ENCODE peak calls at places on chromosomes 1 and 21, in ten cellular contexts. J, D, U, L, A, P, Z, Q, E and R are unnamed samples.

GRCh38 chr1:28877132-28877781 is 37.1 kb upstream of the EPB41 start:
- DNase-seq in U (peak), Q (peak), A (peak), Z (peak), D (peak), L (peak), E (peak), J (peak), P (peak), R (peak)

GRCh38 chr1:40676516-40676915 is 11.0 kb upstream of the RIMS3 start:
- DNase-seq in Z (no peak), J (no peak), A (no peak), E (no peak), Q (no peak), L (no peak), D (no peak), P (peak), U (no peak), R (no peak)

GRCh38 chr1:37477198-37477931 is 3.0 kb downstream of the ZC3H12A start:
- DNase-seq in Z (peak), Q (peak), A (peak), L (no peak), J (peak), P (peak), U (no peak), E (no peak), D (peak), R (no peak)

GRCh38 chr1:108075055-108075454 is 110.1 kb upstream of the VAV3 start:
- DNase-seq in P (no peak), U (no peak), E (no peak), D (no peak), L (no peak), A (no peak), J (no peak), Z (no peak), Q (no peak), R (no peak)

GRCh38 chr21:34522284-34522683 is 10.3 kb upstream of the KCNE1 start:
- DNase-seq in Q (peak), E (no peak), P (no peak), D (no peak), L (no peak), U (no peak), A (no peak), J (no peak), Z (no peak), R (no peak)

GRCh38 chr1:20494609-20495311 is 8.8 kb upstream of the CAMK2N1 start:
- DNase-seq in Q (no peak), U (no peak), D (peak), L (no peak), P (peak), Z (no peak), J (no peak), E (no peak), A (no peak), R (peak)

GRCh38 chr1:222926566-222926965 is 111.7 kb downstream of the DISP1 start:
- DNase-seq in Z (no peak), L (no peak), D (peak), E (no peak), U (no peak), Q (no peak), P (no peak), J (peak), A (no peak), R (peak)

GRCh38 chr1:47324682-47325081 is 8.9 kb upstream of the CMPK1 start:
- DNase-seq in A (no peak), Z (no peak), J (no peak), E (no peak), P (no peak), U (no peak), L (no peak), Q (peak), D (no peak), R (no peak)

GRCh38 chr1:169186106-169186505 is 79.6 kb downstream of the ATP1B1 start:
- DNase-seq in E (no peak), D (no peak), Z (no peak), U (no peak), L (no peak), J (no peak), Q (no peak), P (no peak), A (no peak), R (no peak)

GRCh38 chr1:29197590-29197924 is 15.9 kb upstream of the SRSF4 start:
- DNase-seq in J (no peak), Q (peak), P (peak), L (no peak), D (peak), U (no peak), Z (peak), A (peak), E (no peak), R (peak)

DNA sequence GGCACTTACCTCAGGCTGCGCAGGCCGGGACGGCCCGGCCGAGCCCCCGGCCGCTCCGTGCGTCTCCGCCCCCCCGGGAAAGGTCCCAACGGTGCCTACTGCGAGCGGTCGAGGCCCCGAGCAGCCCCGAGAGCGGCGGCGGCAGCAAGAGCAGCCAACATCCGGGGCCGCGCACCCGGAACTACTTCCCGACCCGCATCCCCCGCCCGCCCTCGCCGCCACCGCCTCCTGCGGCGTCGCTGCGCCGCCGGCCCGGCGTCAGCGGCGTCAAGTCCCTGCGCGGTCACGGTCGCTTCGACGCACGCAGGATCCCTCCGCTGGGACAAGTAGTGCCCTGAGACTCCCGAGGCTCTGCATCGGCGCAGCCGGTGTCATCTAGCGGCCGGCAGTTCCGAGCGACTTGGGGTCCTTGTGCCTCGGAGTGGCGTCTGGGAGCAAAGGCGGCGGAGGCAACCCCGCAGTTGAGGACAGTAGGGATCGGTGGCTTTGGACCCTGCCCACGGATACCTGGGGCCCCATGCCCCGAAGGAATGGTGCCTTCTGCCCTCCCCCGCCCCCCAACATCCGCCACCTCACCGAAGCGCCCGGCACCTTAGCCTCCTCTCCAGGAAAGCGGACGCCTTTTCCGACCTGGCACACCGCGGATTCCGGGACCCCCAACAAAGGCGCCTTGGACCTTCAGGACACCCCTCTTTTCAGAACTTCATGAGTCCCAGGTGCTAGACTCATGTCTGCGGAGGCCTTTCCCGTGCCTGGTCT is at the start of gene FOXJ3:
- DNase-seq in Z (peak), D (peak), E (peak), J (peak), U (peak), A (peak), L (peak), Q (peak), P (peak), R (peak)
- TF ChIP-seq POLR2A in Z (peak), D (peak), E (peak), J (peak), U (peak), A (peak), L (peak), Q (peak), P (peak), R (peak)

GRCh38 chr1:221620437-221621384 is 121.2 kb downstream of the DUSP10 start:
- DNase-seq in D (peak), E (no peak), P (no peak), L (no peak), A (no peak), J (no peak), U (no peak), Q (no peak), Z (no peak), R (no peak)
- TF ChIP-seq POLR2A in D (no peak), E (no peak), P (no peak), L (no peak), A (no peak), J (no peak), U (no peak), Q (no peak), Z (no peak), R (no peak)

DNA sequence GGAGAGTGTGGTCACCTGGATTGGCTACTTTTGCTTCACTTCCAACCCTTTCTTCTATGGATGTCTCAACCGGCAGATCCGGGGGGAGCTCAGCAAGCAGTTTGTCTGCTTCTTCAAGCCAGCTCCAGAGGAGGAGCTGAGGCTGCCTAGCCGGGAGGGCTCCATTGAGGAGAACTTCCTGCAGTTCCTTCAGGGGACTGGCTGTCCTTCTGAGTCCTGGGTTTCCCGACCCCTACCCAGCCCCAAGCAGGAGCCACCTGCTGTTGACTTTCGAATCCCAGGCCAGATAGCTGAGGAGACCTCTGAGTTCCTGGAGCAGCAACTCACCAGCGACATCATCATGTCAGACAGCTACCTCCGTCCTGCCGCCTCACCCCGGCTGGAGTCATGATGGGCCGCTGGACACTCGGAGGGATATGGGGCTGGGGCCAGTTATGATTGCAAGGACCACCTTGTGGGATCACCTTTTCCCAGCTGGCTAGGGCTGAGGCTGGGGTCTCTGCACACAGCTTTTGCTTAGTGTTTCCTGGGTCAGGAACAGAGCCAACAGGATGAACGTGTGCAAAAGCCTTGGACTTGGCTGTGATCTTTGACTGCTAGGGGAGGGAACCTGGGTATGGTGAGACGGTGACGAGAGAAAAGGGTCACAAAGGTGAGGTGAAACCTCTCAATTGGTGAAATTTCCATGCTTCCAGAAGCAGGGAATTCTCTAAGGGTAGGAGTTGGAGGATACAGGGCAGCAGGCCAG is 4.3 kb upstream of the GNAI3 start:
- DNase-seq in E (no peak), Q (no peak), A (no peak), L (no peak), P (no peak), Z (no peak), U (no peak), J (no peak), D (no peak), R (no peak)
- TF ChIP-seq POLR2A in E (no peak), Q (no peak), A (no peak), L (no peak), P (no peak), Z (no peak), U (no peak), J (no peak), D (no peak), R (no peak)

GRCh38 chr1:212862111-212862690 is 4.1 kb downstream of the FLVCR1 start:
- DNase-seq in Q (no peak), U (no peak), D (no peak), J (no peak), E (no peak), L (no peak), Z (no peak), A (peak), P (no peak), R (no peak)

GRCh38 chr1:212871976-212872375 is 13.9 kb downstream of the FLVCR1 start:
- DNase-seq in U (no peak), Z (no peak), Q (no peak), E (no peak), J (no peak), P (no peak), A (no peak), L (no peak), D (no peak), R (no peak)

GRCh38 chr1:212864201-212864600 is 6.1 kb downstream of the FLVCR1 start:
- DNase-seq in A (no peak), J (no peak), P (no peak), Z (no peak), Q (no peak), L (no peak), E (no peak), U (no peak), D (no peak), R (no peak)

DNA sequence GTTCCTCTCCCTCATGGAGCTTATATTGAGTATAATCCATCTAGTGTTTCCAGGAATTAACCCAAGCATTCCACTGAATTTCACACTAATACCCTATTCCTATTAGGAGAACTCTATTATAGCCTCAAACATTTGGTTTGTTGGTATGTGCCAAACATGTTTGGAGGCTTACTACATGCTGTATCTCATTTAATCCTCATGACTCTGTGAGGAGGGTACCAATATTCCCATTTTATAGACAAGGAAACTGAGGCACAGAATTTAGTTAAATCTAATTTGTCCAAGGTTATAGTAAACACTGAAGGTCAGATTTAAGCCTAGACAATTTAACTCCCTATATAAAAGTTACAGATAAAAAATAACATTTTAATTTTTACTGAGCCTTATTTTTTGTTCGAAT is 9.1 kb downstream of the FLVCR1 start:
- DNase-seq in L (no peak), Q (no peak), E (no peak), Z (no peak), J (no peak), D (no peak), U (no peak), A (no peak), P (no peak), R (no peak)
- TF ChIP-seq POLR2A in L (no peak), Q (no peak), E (no peak), Z (no peak), J (no peak), D (no peak), U (no peak), A (no peak), P (no peak), R (no peak)

GRCh38 chr1:201888282-201889033 is at the start of gene SHISA4:
- DNase-seq in J (peak), A (peak), D (peak), Z (peak), P (peak), E (peak), U (peak), Q (peak), L (peak), R (peak)
- TF ChIP-seq POLR2A in J (peak), A (no peak), D (no peak), Z (no peak), P (no peak), E (peak), U (peak), Q (peak), L (peak), R (peak)

GRCh38 chr1:8423702-8424538 is 106.0 kb downstream of the SLC45A1 start:
- DNase-seq in Z (peak), L (no peak), D (peak), U (peak), J (peak), E (peak), Q (peak), P (peak), A (peak), R (peak)

GRCh38 chr1:8425781-8426161 is 107.9 kb downstream of the SLC45A1 start:
- DNase-seq in L (no peak), Z (no peak), E (no peak), J (no peak), P (no peak), Q (no peak), A (no peak), U (no peak), D (no peak), R (no peak)

GRCh38 chr1:8423134-8423701 is 105.3 kb downstream of the SLC45A1 start:
- DNase-seq in Z (peak), D (no peak), J (peak), L (no peak), Q (peak), U (peak), A (peak), P (no peak), E (no peak), R (peak)

GRCh38 chr1:8425150-8425780 is 107.4 kb downstream of the SLC45A1 start:
- DNase-seq in Q (no peak), Z (no peak), D (no peak), E (no peak), P (no peak), L (no peak), A (no peak), J (no peak), U (no peak), R (no peak)

DNA sequence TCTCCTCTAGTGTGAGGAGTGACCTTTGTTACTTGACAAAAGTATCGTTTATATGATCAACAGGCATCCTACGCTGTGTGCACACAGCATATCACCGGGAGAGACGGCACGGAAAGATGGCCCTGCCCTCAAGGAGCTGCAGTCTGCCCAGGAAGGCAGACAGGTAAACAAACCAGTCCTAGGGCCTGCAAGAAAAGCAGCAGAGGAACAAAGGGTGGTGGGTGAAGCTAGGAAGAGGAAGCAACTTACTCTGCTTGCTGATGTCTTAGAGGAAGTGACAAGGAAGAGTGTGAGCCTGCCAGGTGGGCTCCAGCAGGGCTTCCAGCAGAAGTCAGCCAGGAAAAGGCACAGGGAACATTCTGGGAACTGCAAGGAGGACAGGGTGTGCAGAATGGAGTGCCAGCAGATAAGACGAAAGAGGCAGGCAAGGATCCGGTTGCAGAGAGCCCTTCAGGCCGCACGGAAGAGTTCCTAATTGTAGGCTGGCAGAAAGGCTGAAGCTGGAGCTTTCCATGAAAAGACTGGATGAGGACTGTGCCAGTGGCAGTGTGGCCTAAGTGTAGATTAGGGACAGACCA is 106.7 kb downstream of the SLC45A1 start:
- DNase-seq in P (peak), Z (no peak), J (peak), Q (peak), E (no peak), D (no peak), U (no peak), L (no peak), A (peak), R (peak)
- TF ChIP-seq POLR2A in P (no peak), Z (no peak), J (no peak), Q (peak), E (no peak), D (no peak), U (peak), L (no peak), A (no peak), R (no peak)

GRCh38 chr1:155128755-155129473 is 1.2 kb downstream of the EFNA1 start:
- DNase-seq in Z (no peak), A (no peak), L (no peak), D (no peak), P (peak), E (no peak), U (no peak), J (no peak), Q (peak), R (peak)

GRCh38 chr1:155126494-155127104 is 1.1 kb upstream of the EFNA1 start:
- DNase-seq in J (no peak), U (peak), A (no peak), L (no peak), P (peak), Q (peak), D (peak), Z (no peak), E (no peak), R (no peak)

GRCh38 chr1:155128469-155128754 is 736 bp downstream of the EFNA1 start:
- DNase-seq in E (no peak), J (no peak), D (no peak), A (no peak), Z (no peak), Q (no peak), P (peak), U (no peak), L (no peak), R (no peak)

GRCh38 chr1:155127105-155127671 is 488 bp upstream of the EFNA1 start:
- DNase-seq in J (peak), A (peak), Q (peak), U (peak), E (no peak), D (peak), P (peak), Z (no peak), L (peak), R (peak)

GRCh38 chr1:155127672-155128468 is at the start of gene EFNA1:
- DNase-seq in D (no peak), U (peak), Z (no peak), P (peak), J (peak), A (peak), E (peak), Q (peak), L (peak), R (no peak)
- TF ChIP-seq POLR2A in D (no peak), U (no peak), Z (no peak), P (peak), J (no peak), A (no peak), E (peak), Q (peak), L (peak), R (peak)

DNA sequence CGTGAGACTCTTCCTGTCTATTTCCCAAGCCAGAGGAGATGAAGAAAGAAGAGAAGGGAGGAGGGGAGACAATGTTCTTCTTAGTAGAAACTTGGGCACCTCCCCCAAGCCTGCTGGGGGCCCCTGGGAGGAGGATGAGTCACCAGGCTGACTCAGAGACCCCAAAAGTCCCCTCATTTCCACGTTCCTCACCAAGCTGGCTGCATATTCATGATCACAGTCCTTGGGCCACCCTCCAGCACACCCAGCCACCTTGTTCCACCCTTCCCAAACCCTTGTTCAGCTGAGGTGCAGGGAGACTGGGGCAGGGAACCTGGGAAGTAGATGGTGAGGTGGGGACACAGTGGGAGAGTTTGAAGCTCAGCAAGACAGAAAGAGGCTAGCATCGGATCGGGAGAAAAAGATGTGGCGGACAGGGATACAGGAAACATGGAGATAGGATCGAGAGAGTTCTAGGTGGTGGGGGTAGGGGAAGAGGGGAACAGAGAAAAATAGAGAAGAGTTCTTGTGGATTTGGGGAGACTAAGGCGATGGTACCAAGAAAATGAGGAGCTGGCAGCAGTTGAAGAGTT is 712 bp downstream of the RAB13 start:
- DNase-seq in P (peak), J (peak), Q (peak), E (no peak), Z (no peak), L (no peak), D (peak), U (peak), A (peak), R (no peak)
- TF ChIP-seq POLR2A in P (no peak), J (peak), Q (peak), E (peak), Z (peak), L (no peak), D (peak), U (no peak), A (no peak), R (no peak)